ENCODE peak calls at places on chromosome 11, in eight cellular contexts. T, K, G, F, S, L, I and V are unnamed samples.

GRCh38 chr11:16986434-16987204 is 27.6 kb downstream of the PLEKHA7 start:
- DNase-seq in I (no peak), T (peak), L (no peak), S (peak), G (no peak), K (no peak), F (peak), V (peak)

GRCh38 chr11:62705401-62705800 is 1.8 kb downstream of the BSCL2 start:
- DNase-seq in L (no peak), K (no peak), I (no peak), F (no peak), S (no peak), T (peak), G (no peak), V (no peak)

GRCh38 chr11:62130498-62131464 is 7.0 kb downstream of the INCENP start:
- DNase-seq in G (no peak), T (peak), F (no peak), S (no peak), L (no peak), I (no peak), K (no peak), V (no peak)

GRCh38 chr11:86790073-86790727 is 10.1 kb upstream of the PRSS23 start:
- DNase-seq in L (no peak), K (no peak), S (no peak), T (no peak), G (no peak), F (no peak), I (no peak), V (no peak)

GRCh38 chr11:78179459-78180071 is 8.9 kb downstream of the KCTD21 start:
- DNase-seq in L (no peak), G (no peak), K (no peak), S (no peak), T (no peak), F (no peak), I (no peak), V (no peak)

GRCh38 chr11:36362902-36363301 is 66.8 kb downstream of the PRR5L start:
- DNase-seq in L (no peak), T (no peak), I (no peak), K (no peak), F (no peak), G (no peak), S (no peak), V (no peak)

GRCh38 chr11:60970369-60970774 is 1.1 kb upstream of the CD6 start:
- DNase-seq in L (peak), G (peak), S (peak), I (peak), F (peak), K (peak), T (peak), V (peak)

GRCh38 chr11:102552447-102553200 is 22.1 kb upstream of the MMP7 start:
- DNase-seq in I (no peak), F (peak), T (no peak), S (peak), K (no peak), G (no peak), L (no peak), V (no peak)

GRCh38 chr11:128767518-128767917 is 73.6 kb downstream of the FLI1 start:
- DNase-seq in T (no peak), K (no peak), S (no peak), F (no peak), L (no peak), G (no peak), I (no peak), V (no peak)

GRCh38 chr11:17443926-17444690 is 32.5 kb downstream of the ABCC8 start:
- DNase-seq in G (no peak), I (no peak), T (no peak), F (no peak), K (no peak), S (no peak), L (no peak), V (no peak)

GRCh38 chr11:7577883-7578242 is 64.1 kb downstream of the PPFIBP2 start:
- DNase-seq in G (no peak), K (peak), L (no peak), T (no peak), F (no peak), I (no peak), S (peak), V (no peak)

GRCh38 chr11:78214331-78215194 is 25.8 kb downstream of the USP35 start:
- DNase-seq in F (no peak), L (no peak), I (no peak), G (no peak), T (peak), K (no peak), S (no peak), V (no peak)

GRCh38 chr11:845872-846271 is 3.2 kb downstream of the TSPAN4 start:
- DNase-seq in T (no peak), I (no peak), G (no peak), S (no peak), K (no peak), L (no peak), F (no peak), V (no peak)

GRCh38 chr11:12840871-12841516 is 166.8 kb downstream of the TEAD1 start:
- DNase-seq in K (no peak), S (no peak), F (no peak), L (no peak), T (peak), G (no peak), I (no peak), V (no peak)

GRCh38 chr11:10625281-10625981 is 57.0 kb upstream of the LYVE1 start:
- DNase-seq in I (no peak), T (peak), F (no peak), G (no peak), S (no peak), L (no peak), K (no peak), V (no peak)

GRCh38 chr11:10625982-10626311 is 57.5 kb upstream of the LYVE1 start:
- DNase-seq in L (no peak), T (peak), K (no peak), S (no peak), F (no peak), G (no peak), I (no peak), V (no peak)

GRCh38 chr11:10622957-10623787 is 54.7 kb upstream of the LYVE1 start:
- DNase-seq in L (no peak), T (peak), F (peak), S (no peak), I (no peak), G (no peak), K (no peak), V (no peak)

GRCh38 chr11:10622108-10622507 is 53.6 kb upstream of the LYVE1 start:
- DNase-seq in I (no peak), K (no peak), F (no peak), S (no peak), L (no peak), T (peak), G (no peak), V (no peak)

DNA sequence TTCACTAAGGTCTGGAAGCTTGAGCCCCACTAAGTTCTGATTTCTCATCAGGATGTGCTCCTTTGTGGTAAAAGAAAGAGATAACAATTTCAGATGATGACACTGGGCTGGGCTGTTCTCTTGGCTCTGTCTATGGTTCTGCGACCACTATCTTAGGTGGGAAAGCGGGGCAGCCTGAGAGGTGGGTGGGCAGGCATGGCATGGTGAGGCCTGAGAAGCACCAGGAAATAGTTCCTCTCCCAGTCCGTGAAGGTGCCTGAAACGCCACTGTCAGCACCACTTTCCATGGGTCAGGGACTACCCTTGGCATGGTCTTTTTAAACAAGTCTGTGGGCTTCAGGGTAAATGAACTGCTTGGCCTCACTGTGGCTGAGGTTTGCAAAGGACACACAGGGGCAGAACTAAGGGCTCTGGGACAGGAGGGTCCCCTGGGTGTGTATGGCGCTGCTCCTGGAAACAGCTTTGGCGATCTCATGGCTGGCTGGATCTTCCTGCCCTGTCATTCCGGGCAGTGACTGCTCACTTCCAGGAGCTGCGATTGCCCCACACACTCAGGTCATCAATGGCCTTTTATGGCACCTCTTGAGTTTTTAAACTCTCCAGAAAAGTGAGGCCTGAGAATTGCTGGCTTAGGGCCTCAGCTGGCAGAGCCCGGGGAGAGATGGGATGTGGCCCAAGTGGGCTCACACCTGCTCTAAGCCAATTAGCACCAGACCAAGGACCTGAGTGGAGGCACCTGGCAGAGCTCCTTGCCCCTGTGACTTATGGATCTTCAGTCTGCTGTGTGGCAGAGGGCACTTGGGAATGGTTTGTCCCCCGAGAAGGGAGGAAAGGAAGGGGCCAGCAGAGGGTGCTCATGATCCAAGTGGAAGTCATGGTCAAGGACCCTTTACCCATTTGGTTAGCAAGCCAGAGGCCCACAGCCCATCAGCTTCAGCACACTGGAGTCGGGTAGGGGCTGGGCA is 55.6 kb upstream of the LYVE1 start:
- DNase-seq in G (no peak), T (peak), L (no peak), I (peak), F (peak), K (no peak), S (peak), V (no peak)
- TF ChIP-seq CTCF in G (peak), T (peak), L (peak), I (peak), F (peak), K (no peak), S (no peak), V (no peak)

GRCh38 chr11:20388096-20389055 is 860 bp downstream of the PRMT3 start:
- DNase-seq in F (no peak), G (no peak), T (no peak), K (no peak), I (no peak), L (no peak), S (peak), V (no peak)

GRCh38 chr11:20387262-20388095 is at the start of gene PRMT3:
- DNase-seq in T (peak), L (peak), G (peak), I (peak), K (peak), S (peak), F (peak), V (peak)
- TF ChIP-seq CTCF in T (peak), L (peak), G (no peak), I (peak), K (peak), S (peak), F (no peak), V (peak)

DNA sequence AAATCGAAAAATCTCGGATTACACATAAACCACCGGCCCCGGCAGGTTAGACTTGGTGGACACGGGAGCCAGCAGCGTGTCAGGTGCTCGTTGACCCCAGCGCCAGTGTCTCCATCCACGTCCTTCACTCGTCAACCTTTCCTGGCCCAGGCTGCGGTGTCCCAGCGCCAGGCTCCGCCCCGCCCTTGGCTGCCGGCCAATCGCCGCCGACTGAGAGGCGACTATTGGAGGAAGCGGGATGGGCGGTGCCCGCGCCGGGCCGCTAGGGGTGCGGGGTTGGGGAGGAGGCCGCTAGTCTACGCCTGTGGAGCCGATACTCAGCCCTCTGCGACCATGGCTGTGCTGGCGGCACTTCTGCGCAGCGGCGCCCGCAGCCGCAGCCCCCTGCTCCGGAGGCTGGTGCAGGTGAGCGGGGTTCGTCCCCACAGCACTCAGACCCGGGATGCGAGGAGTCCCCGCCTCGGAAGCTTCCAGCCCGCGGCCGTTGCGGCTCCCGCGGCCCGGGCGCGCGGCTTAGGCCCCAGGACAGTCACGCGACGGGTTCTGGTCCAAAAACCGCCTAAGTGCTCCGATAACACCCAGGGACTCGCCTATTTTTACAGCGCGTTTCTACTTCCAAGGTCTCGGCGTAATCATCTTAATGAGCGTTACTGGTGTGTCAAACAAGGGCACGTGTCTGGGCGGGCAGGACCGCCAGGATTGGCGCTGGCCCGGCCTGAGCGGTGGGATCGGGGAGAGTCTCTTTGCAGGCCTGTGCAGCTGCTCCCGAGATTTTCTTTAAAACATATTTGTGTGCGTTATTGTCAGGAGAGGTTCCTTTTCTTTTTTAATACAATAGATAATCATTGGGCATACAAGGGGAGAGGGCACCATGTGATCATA is at the start of gene ACAT1:
- DNase-seq in I (peak), S (peak), G (peak), T (peak), F (peak), K (peak), L (peak), V (peak)
- TF ChIP-seq CTCF in I (peak), S (no peak), G (peak), T (peak), F (no peak), K (peak), L (peak), V (no peak)

GRCh38 chr11:120928506-120929062 is 95.3 kb upstream of the TBCEL start:
- DNase-seq in T (no peak), I (no peak), S (no peak), F (no peak), G (no peak), L (no peak), K (no peak), V (no peak)

GRCh38 chr11:120929664-120930154 is 94.2 kb upstream of the TBCEL start:
- DNase-seq in L (peak), F (no peak), G (no peak), K (peak), T (peak), S (peak), I (peak), V (peak)

GRCh38 chr11:120932305-120932905 is 91.5 kb upstream of the TBCEL start:
- DNase-seq in F (no peak), K (no peak), T (no peak), S (no peak), I (no peak), L (no peak), G (no peak), V (no peak)

GRCh38 chr11:120929090-120929489 is 94.8 kb upstream of the TBCEL start:
- DNase-seq in L (no peak), T (no peak), S (no peak), F (no peak), K (no peak), G (no peak), I (no peak), V (no peak)

DNA sequence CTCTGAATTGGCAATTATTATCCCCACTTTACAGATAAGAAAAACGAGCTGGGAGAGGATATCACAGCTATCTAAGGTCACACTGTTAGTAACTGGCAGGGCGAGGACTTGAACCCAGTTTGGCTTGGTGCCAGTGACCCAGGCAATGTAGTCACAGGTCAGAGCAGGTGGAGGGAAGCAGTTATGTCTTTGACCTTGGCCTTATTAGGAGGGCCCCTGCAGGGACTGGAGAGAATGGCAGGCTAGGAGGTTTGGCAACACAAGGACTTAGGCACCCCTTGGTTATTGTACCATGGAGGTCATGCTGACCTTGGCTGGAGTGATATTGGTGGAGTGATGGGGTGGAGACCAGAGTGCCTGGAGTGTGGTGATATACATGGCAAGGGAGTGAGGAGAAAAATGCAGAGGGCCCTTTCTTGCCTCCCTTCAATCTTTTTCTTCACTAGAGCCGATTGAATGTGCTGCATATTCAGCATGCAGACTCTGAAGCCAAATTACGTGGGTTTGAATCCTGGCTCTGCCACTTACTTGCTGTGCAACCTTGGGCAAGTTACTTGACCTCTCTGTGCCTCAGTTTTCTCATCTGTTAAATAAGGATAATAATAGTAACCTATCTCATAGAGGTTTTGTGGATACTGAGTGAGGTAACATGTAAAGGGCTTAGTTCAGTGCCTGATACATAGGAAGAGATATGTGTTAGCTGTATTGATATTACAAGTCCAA is 92.7 kb upstream of the TBCEL start:
- DNase-seq in K (no peak), F (no peak), T (peak), G (no peak), L (no peak), I (no peak), S (no peak), V (no peak)
- TF ChIP-seq CTCF in K (peak), F (no peak), T (peak), G (no peak), L (peak), I (peak), S (no peak), V (no peak)

DNA sequence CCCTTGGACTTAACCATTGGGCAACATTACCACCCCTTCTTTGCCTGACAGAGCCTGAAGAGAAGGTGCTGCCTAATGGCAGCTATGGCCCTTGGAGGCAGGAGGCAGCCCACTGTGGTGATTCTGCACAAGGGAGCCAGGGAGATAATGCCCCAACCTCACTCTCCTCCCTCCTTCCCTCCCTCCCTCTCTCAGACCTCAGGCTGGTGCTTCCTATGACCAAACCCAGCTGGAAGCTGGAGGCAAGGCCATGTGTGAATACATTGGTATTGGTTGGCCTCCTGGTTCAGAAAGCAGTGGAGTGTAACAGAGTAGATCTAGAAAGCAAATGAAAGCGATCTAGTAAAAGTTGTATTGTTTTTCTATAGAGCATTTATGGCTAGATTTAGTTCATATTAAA is 233.1 kb downstream of the CSNK2A3 start:
- DNase-seq in I (no peak), F (no peak), S (peak), T (no peak), G (no peak), L (no peak), K (no peak), V (no peak)
- TF ChIP-seq CTCF in I (no peak), F (no peak), S (no peak), T (no peak), G (no peak), L (no peak), K (no peak), V (no peak)

GRCh38 chr11:106086135-106086534 is 8.7 kb downstream of the AASDHPPT start:
- DNase-seq in L (no peak), I (no peak), K (no peak), F (no peak), T (no peak), G (no peak), S (no peak), V (no peak)

GRCh38 chr11:106087815-106088435 is 10.5 kb downstream of the AASDHPPT start:
- DNase-seq in L (peak), F (no peak), S (peak), T (peak), K (peak), G (no peak), I (peak), V (peak)

GRCh38 chr11:106091480-106092123 is 14.1 kb downstream of the AASDHPPT start:
- DNase-seq in I (no peak), K (no peak), F (no peak), S (no peak), T (no peak), G (no peak), L (no peak), V (no peak)

GRCh38 chr11:106086850-106087249 is 9.4 kb downstream of the AASDHPPT start:
- DNase-seq in I (no peak), S (no peak), T (no peak), F (no peak), L (no peak), G (no peak), K (no peak), V (no peak)

GRCh38 chr11:106088896-106089295 is 11.4 kb downstream of the AASDHPPT start:
- DNase-seq in G (no peak), F (no peak), T (no peak), K (no peak), L (no peak), I (no peak), S (no peak), V (no peak)
- TF ChIP-seq CTCF in G (no peak), F (no peak), T (no peak), K (no peak), L (no peak), I (no peak), S (no peak), V (no peak)

DNA sequence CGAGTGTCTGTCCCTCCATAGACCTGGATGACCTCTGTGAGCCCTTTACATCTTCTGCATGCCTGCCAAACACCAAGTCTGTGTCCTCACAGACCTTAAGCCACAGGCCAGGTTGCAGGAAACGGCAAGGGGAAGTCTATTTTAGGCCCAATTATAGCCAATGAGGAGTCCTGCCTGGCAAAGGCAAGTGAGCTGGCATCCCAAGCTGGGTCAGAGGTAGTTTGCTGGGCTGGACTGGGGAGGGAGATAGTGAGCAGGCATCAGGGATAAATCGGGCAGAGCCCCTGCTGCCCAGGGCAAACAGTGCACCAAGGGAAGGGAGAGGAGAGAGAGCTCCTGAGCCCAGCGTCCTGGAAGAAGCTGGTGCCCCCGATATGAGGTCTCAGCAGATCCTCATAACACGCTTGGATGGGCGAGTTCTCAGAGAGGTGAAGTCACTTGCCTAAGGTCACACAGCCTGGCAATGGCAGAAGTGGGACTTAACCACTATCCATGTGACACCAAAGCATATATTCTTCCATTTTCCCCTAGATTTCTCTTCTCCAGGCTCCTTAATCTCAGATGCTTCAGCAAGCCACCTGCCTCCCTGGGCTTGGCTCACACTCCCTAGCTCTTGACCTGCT is 3.7 kb upstream of the RELT start:
- DNase-seq in S (no peak), F (no peak), T (peak), I (no peak), G (no peak), L (no peak), K (peak), V (no peak)
- TF ChIP-seq CTCF in S (no peak), F (no peak), T (peak), I (no peak), G (peak), L (no peak), K (no peak), V (no peak)